ENCODE peak calls at places on chromosome 10, in four cellular contexts. J, V, G and E are unnamed samples.
A peak's percentile ranks its signal among the peaks of the same experiment; 100 is the strongest.

GRCh38 chr10:17033529-17034250 is 95.9 kb downstream of the CUBN start:
- DNase-seq in V (no peak), G (no peak), J (no peak), E (no peak)

GRCh38 chr10:127017406-127018297 is 112.4 kb downstream of the DOCK1 start:
- DNase-seq in V (no peak), G (no peak), J (no peak), E (no peak)

GRCh38 chr10:103641326-103641725 is 147.8 kb downstream of the NEURL1 start:
- DNase-seq in J (no peak), V (no peak), G (no peak), E (no peak)

GRCh38 chr10:43322769-43323168 is 48.7 kb upstream of the FXYD4 start:
- DNase-seq in V (no peak), J (peak; percentile 96), G (no peak), E (peak; percentile 99)

GRCh38 chr10:44769449-44769848 is 141.7 kb upstream of the TMEM72 start:
- DNase-seq in V (no peak), G (no peak), J (no peak), E (no peak)

GRCh38 chr10:93874309-93875031 is 19.3 kb upstream of the SLC35G1 start:
- DNase-seq in V (no peak), J (no peak), G (no peak), E (no peak)

GRCh38 chr10:978826-979421 is 9.3 kb upstream of the GTPBP4 start:
- DNase-seq in V (no peak), G (no peak), J (no peak), E (no peak)

GRCh38 chr10:123402021-123402420 is 247.8 kb downstream of the BUB3 start:
- DNase-seq in G (no peak), J (no peak), V (no peak), E (no peak)

GRCh38 chr10:127215882-127216281 is 19.5 kb upstream of the INSYN2A start:
- DNase-seq in J (no peak), G (no peak), V (no peak), E (no peak)

GRCh38 chr10:78274491-78274890 is 240.8 kb downstream of the RPS24 start:
- DNase-seq in J (no peak), V (no peak), G (no peak), E (no peak)

GRCh38 chr10:33927347-33927746 is 592.9 kb upstream of the NRP1 start:
- DNase-seq in J (no peak), G (no peak), V (no peak), E (no peak)

GRCh38 chr10:48653944-48654698 is 30.6 kb upstream of the WDFY4 start:
- DNase-seq in V (no peak), G (no peak), J (no peak), E (no peak)

GRCh38 chr10:88243202-88243744 is 339.8 kb downstream of the RNLS start:
- DNase-seq in J (no peak), V (no peak), G (no peak), E (no peak)

GRCh38 chr10:79392020-79392398 is 44.7 kb downstream of the PPIF start:
- DNase-seq in J (no peak), G (no peak), V (no peak), E (peak; percentile 7)

GRCh38 chr10:78688945-78689935 is 379.5 kb upstream of the ZMIZ1 start:
- DNase-seq in V (no peak), G (no peak), J (no peak), E (no peak)

GRCh38 chr10:118742787-118743186 is 12.0 kb downstream of the CACUL1 start:
- DNase-seq in J (no peak), G (no peak), V (no peak), E (no peak)

GRCh38 chr10:73359492-73359891 is 828 bp upstream of the CFAP70 start:
- DNase-seq in V (no peak), J (no peak), G (no peak), E (no peak)
- TF ChIP-seq SP1 in V (no peak), J (no peak), G (no peak), E (no peak)

GRCh38 chr10:130392031-130392430 is 255.8 kb downstream of the GLRX3 start:
- DNase-seq in V (no peak), J (no peak), G (no peak), E (no peak)

GRCh38 chr10:130387936-130388580 is 251.9 kb downstream of the GLRX3 start:
- DNase-seq in J (no peak), V (no peak), G (no peak), E (no peak)

GRCh38 chr10:130393342-130393741 is 257.2 kb downstream of the GLRX3 start:
- DNase-seq in G (no peak), J (no peak), V (no peak), E (no peak)

GRCh38 chr10:130388746-130389145 is 252.6 kb downstream of the GLRX3 start:
- DNase-seq in V (no peak), J (no peak), G (no peak), E (no peak)
- TF ChIP-seq ESRRA in V (no peak), J (no peak), G (no peak), E (no peak)

DNA sequence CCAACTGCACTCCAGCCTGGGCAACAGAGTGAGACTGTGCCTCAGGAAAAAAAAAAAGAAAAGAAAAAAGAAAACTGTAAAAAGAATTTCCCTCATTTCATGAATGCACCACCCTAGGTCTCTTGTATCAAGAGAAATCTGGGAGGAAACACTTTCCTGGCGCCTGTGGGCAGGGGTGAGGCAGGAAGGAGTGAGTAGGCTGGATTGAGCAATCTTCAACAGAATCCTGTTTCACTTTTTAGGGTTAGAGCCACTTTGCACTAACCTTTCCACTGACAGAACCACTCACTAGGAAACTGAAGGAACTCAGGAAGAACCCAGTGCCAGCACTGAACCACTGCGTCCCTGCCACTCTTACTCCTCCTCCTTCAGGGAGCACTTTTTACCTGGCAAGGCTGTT is 282.1 kb downstream of the CCDC3 start:
- DNase-seq in G (no peak), J (no peak), V (no peak), E (no peak)
- TF ChIP-seq ATF3 in G (no peak), J (no peak), V (no peak), E (no peak)

DNA sequence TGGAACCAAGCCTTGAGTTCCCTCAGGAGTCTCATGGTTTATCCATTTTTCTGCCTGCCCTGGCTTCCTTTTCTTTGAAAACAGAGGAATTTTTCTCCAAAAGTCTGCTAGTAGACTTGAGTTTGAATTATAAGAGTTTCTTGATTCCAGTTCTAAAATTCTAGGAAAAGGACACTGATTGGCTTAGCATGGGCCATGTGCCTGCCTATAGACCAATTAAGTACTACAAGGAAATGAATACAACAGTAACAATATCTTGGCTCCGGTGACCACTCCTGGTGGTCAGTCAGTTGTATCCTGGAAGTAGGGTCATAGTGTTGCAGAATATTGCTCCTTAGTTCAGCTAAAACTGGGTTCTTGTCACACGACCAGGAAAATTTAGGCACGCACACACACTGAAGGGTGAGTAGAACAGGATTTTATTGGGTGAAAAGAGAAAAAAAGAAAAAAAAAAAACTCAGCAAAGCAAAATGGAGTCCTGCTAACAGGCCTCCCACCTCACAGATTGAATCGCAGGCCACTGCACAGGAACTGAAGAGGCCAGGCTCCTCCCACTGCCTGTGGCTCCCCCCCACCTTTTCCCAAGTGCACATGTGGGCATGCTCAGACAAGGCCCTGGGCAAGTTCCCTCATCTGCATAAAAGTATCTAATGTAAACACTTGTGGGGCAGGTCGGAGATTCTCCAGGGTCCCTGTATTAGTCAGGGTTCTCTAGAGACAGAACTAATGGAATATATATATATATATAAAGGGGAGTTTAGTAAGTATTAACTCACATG is 155.1 kb downstream of the LYZL1 start:
- DNase-seq in V (no peak), G (peak; percentile 50), J (no peak), E (no peak)
- TF ChIP-seq SP1 in V (no peak), G (no peak), J (no peak), E (no peak)

GRCh38 chr10:108421256-108421655 is 1256.8 kb upstream of the SORCS1 start:
- DNase-seq in V (no peak), J (no peak), G (no peak), E (no peak)
- TF ChIP-seq ESRRA in V (no peak), J (no peak), G (no peak), E (no peak)

GRCh38 chr10:4947039-4947634 is 16.1 kb upstream of the AKR1C1 start:
- DNase-seq in J (no peak), V (no peak), G (peak; percentile 92), E (no peak)
- TF ChIP-seq ATF3 in J (no peak), V (no peak), G (no peak), E (no peak)

DNA sequence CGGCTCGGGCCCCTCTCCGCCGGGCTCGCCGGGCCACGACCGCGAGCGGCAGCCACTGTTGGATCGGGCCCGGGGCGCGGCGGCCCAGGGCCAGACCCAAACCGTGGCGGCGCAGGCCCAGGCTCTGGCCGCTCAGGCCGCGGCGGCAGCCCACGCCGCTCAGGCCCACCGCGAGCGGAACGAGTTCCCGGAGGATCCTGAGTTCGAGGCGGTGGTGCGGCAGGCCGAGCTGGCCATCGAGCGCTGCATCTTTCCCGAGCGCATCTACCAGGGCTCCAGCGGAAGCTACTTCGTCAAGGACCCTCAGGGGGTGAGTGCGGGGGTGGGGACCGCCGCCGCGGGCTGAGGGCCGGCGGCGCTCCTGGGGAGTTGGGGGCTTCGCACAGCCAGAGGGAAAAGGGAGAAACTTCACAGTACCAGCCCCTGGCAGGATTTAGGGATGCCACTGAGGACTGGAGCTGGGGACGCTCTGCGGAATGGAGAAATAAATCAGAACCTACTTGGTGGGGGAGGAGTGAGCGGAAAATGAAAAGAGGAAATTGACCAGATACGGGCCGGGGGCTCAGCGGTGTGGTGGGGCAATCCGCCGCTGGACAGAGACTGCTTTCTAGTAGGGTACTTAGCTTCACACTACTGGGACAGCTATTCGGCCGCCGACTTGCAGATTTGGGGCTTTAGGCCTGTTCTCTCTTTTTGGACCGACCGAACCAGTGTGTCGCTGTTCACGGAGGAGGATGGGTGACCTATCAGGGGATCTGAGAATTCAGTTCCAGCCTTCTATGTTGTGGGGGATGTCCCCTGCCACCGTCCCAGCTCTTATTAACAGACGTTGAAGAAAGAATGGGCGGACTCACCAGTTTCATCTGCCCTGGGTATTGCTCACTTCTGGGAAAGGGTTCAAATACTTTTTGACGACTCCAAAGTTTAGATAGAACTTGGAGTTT is 669 bp downstream of the PI4K2A start:
- DNase-seq in V (no peak), G (no peak), J (peak; percentile 27), E (peak; percentile 48)
- TF ChIP-seq SP1 in V (no peak), G (no peak), J (no peak), E (no peak)

DNA sequence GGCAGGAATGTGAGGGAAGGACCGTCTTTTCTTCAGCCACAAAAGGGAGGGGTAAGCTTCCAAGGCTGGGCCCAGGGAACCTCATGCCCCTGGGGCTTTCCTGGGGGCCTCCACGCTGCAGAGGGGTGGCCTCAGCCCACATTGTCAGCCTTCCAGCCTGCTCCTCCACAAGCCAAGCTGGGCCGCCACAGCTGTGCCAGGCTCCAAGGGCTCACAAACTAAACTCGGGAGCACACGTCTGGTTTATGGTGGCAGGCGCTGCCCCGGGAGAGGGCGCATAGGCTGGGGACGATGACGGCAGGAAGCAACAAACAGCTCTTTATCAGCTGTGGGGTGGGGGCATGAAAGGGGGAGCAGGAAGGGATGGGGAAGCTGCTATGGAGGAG is 6.3 kb upstream of the CDH23 start:
- DNase-seq in J (no peak), G (no peak), V (no peak), E (no peak)
- TF ChIP-seq ESRRA in J (no peak), G (no peak), V (no peak), E (no peak)